ENCODE peak calls at places on chromosomes 6 and 20, in six cellular contexts. Q, D, V, G, K and X are unnamed samples.

GRCh38 chr20:32702706-32703425 is 29.1 kb upstream of the C20orf203 start:
- DNase-seq in D (no peak), G (no peak), V (no peak), Q (no peak), K (no peak), X (no peak)

GRCh38 chr6:151592449-151593169 is 98.8 kb downstream of the CCDC170 start:
- DNase-seq in K (no peak), V (no peak), G (no peak), Q (no peak), D (no peak), X (no peak)

GRCh38 chr6:41939848-41940758 is 1.5 kb downstream of the CCND3 start:
- DNase-seq in K (no peak), D (no peak), G (peak; percentile 40), V (no peak), Q (peak; percentile 27), X (no peak)

GRCh38 chr6:34247481-34248197 is 1.2 kb downstream of the SMIM29 start:
- DNase-seq in Q (no peak), V (no peak), G (no peak), K (no peak), D (no peak), X (no peak)

GRCh38 chr20:57648878-57649616 is 28.8 kb upstream of the ZBP1 start:
- DNase-seq in K (no peak), Q (no peak), G (no peak), V (no peak), D (no peak), X (no peak)

GRCh38 chr6:31901415-31901952 is 402 bp downstream of the ZBTB12 start:
- DNase-seq in V (peak; percentile 28), K (peak; percentile 40), G (peak; percentile 32), Q (peak; percentile 43), D (peak; percentile 40), X (no peak)

GRCh38 chr6:136483906-136484305 is 66.3 kb downstream of the MAP7 start:
- DNase-seq in Q (no peak), K (no peak), G (no peak), V (no peak), D (no peak), X (no peak)

GRCh38 chr20:5481872-5482271 is 165.1 kb upstream of the PROKR2 start:
- DNase-seq in Q (no peak), K (no peak), G (no peak), D (no peak), V (no peak), X (no peak)

GRCh38 chr6:21371676-21372161 is 221.8 kb upstream of the SOX4 start:
- DNase-seq in D (no peak), V (no peak), G (peak; percentile 64), Q (no peak), K (no peak), X (no peak)